ENCODE peak calls at places on chromosomes 3 and 15, in ten cellular contexts. P is HL-60; Y is IMR-90; K is stomach; V is GM23248; T is transverse colon; B is naive thymus-derived CD4-positive, alpha-beta T cell; X is MG63; N is WERI-Rb-1; I is pancreas. C is an unnamed sample. For H3K27me3, the result is how much of the 10 kb centered on the place peaks cover.

GRCh38 chr3:151085889-151086483 is 522 bp downstream of the MED12L start:
- DNase-seq in P (no peak), Y (no peak), K (no peak), V (peak), T (peak), B (peak), X (peak), N (peak), I (peak), C (no peak)

GRCh38 chr15:67740376-67740775 is 84.9 kb upstream of the SKOR1 start:
- DNase-seq in P (no peak), Y (no peak), K (no peak), V (no peak), T (no peak), B (no peak), X (no peak), N (no peak), I (no peak), C (no peak)

GRCh38 chr3:198071602-198072285 is 111.7 kb downstream of the LMLN start:
- DNase-seq in P (no peak), Y (peak), K (no peak), V (peak), T (no peak), B (peak), X (peak), N (no peak), I (no peak), C (peak)

GRCh38 chr3:148902173-148902791 is 37.2 kb downstream of the CPA3 start:
- DNase-seq in P (no peak), Y (peak), K (no peak), V (peak), T (no peak), B (no peak), X (no peak), N (no peak), I (no peak), C (peak)

GRCh38 chr3:38582316-38582715 is 67.2 kb downstream of the SCN5A start:
- DNase-seq in P (no peak), Y (no peak), K (peak), V (no peak), T (peak), B (no peak), X (no peak), N (no peak), I (no peak), C (no peak)

GRCh38 chr15:25905140-25905539 is 42.0 kb upstream of the ATP10A start:
- DNase-seq in P (no peak), Y (peak), K (no peak), V (peak), T (peak), B (no peak), X (peak), N (no peak), I (no peak), C (peak)

GRCh38 chr3:196440041-196440537 is 7.9 kb upstream of the UBXN7 start:
- DNase-seq in P (no peak), Y (peak), K (no peak), V (peak), T (no peak), B (no peak), X (peak), N (no peak), I (no peak), C (no peak)

GRCh38 chr3:129558076-129558771 is 15.2 kb downstream of the H1-8 start:
- DNase-seq in P (no peak), Y (peak), K (no peak), V (peak), T (no peak), B (no peak), X (no peak), N (no peak), I (no peak), C (no peak)

GRCh38 chr3:60636846-60637245 is 614.4 kb downstream of the FHIT start:
- DNase-seq in P (no peak), Y (peak), K (no peak), V (peak), T (no peak), B (no peak), X (peak), N (no peak), I (no peak), C (peak)

GRCh38 chr15:97084650-97085049 is 754.1 kb downstream of the NR2F2 start:
- DNase-seq in P (peak), Y (no peak), K (no peak), V (no peak), T (no peak), B (no peak), X (peak), N (no peak), I (no peak), C (no peak)

GRCh38 chr3:157046520-157046919 is 113.4 kb downstream of the CCNL1 start:
- DNase-seq in P (no peak), Y (no peak), K (no peak), V (no peak), T (no peak), B (no peak), X (no peak), N (no peak), I (no peak), C (no peak)

GRCh38 chr15:85880501-85881190 is 85.9 kb upstream of the KLHL25 start:
- DNase-seq in P (no peak), Y (no peak), K (no peak), V (no peak), T (no peak), B (no peak), X (no peak), N (no peak), I (no peak), C (no peak)
- H3K27me3 ChIP-seq in P (under half), Y (under half), K (under half), V (under half), T (under half), B (under half), X (under half), N (under half), I (under half), C (under half)

GRCh38 chr3:52679139-52679538 is 6.6 kb downstream of the PBRM1 start:
- DNase-seq in P (no peak), Y (no peak), K (no peak), V (peak), T (no peak), B (no peak), X (no peak), N (no peak), I (no peak), C (no peak)

GRCh38 chr3:52681610-52682009 is 4.1 kb downstream of the PBRM1 start:
- DNase-seq in P (no peak), Y (no peak), K (no peak), V (peak), T (no peak), B (no peak), X (no peak), N (no peak), I (no peak), C (no peak)

GRCh38 chr3:52682016-52682415 is 3.7 kb downstream of the PBRM1 start:
- DNase-seq in P (peak), Y (peak), K (no peak), V (peak), T (no peak), B (peak), X (peak), N (peak), I (no peak), C (peak)

GRCh38 chr3:52679811-52680210 is 5.9 kb downstream of the PBRM1 start:
- DNase-seq in P (no peak), Y (peak), K (no peak), V (peak), T (no peak), B (no peak), X (no peak), N (no peak), I (no peak), C (no peak)

DNA sequence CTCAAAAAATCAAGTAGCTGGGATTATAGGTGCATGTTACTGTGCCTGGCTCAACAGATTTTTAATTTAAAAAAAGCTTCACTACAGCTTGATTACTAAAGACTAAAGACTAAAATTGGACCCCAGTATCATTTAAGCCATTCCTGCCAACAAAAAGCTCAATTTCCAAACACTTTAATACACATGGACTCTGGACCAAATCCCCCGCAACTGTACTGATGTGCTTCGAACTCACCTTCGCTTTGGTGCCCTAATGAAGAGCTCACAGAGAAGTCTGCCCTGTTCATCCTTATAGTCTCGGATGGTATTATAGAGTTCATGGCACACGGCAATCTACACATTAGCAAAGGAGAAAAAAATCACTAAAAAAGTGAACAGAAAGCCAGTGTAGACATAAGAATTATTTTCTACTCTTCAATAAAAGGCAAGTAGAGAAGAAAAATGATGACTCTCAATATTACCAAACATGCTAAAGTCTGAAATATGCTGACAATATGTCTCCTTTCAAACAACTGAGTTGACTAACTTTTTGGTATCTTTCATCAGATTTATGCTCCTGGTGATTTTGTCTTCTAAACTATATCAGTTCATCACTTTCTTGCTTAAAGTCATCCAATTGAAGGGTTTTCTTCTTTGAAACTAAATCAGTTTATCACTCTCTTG is 7.3 kb downstream of the PBRM1 start:
- DNase-seq in P (no peak), Y (no peak), K (no peak), V (no peak), T (no peak), B (no peak), X (no peak), N (no peak), I (no peak), C (no peak)
- H3K4me3 ChIP-seq in P (no peak), Y (no peak), K (no peak), V (no peak), T (no peak), B (no peak), X (no peak), N (no peak), I (no peak), C (no peak)

DNA sequence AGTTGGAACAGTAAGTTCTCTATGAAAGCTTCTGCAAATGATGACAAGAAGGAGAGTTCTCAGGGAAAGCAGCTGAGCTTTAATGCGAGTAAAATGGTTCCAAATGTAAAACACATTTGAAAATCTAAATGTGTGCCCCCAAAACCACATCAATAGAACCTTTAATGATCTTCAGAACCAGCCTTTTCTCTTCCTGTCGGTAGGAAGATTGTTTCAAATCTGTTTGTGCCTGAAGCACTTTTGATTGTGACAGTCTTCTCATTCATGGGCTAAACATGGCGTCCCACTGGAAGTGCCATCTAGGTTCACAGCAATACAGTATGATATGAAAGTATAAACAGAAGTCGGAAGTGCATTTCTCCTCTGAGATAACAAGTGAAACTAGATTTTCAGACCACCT is 170.4 kb upstream of the GBE1 start:
- DNase-seq in P (no peak), Y (no peak), K (no peak), V (no peak), T (no peak), B (no peak), X (no peak), N (no peak), I (no peak), C (no peak)
- H3K27me3 ChIP-seq in P (under half), Y (under half), K (under half), V (under half), T (under half), B (under half), X (under half), N (under half), I (under half), C (under half)

GRCh38 chr15:72272997-72273352 is 621 bp upstream of the PARP6 start:
- DNase-seq in P (no peak), Y (no peak), K (no peak), V (no peak), T (no peak), B (no peak), X (no peak), N (no peak), I (no peak), C (no peak)

GRCh38 chr15:72271221-72271620 is 1.1 kb downstream of the PARP6 start:
- DNase-seq in P (no peak), Y (no peak), K (no peak), V (no peak), T (no peak), B (no peak), X (no peak), N (no peak), I (no peak), C (no peak)

GRCh38 chr15:72272213-72272996 is at the start of gene PARP6:
- DNase-seq in P (peak), Y (peak), K (peak), V (peak), T (peak), B (peak), X (peak), N (peak), I (peak), C (no peak)

GRCh38 chr15:72269739-72270138 is 2.6 kb downstream of the PARP6 start:
- DNase-seq in P (no peak), Y (no peak), K (no peak), V (no peak), T (no peak), B (no peak), X (no peak), N (no peak), I (no peak), C (no peak)

DNA sequence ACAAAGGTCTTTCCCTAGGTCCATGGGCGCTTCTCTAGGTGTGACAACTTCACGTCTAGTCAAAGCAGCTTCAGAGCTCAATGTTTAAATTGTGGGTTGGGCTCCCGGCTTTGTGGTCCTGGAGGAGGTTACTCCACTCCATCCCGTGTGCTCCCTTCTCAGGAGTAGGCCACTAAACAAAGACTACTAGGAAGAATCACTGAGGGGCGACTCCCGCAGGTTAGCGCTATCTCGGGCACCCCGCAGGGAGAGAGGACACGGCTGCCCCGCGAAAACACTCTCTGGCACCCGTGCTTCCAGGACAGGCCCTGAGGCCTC is 500 bp downstream of the PARP6 start:
- DNase-seq in P (no peak), Y (peak), K (no peak), V (peak), T (no peak), B (no peak), X (peak), N (peak), I (no peak), C (no peak)
- H3K4me3 ChIP-seq in P (peak), Y (peak), K (peak), V (peak), T (peak), B (peak), X (peak), N (peak), I (peak), C (no peak)

GRCh38 chr15:61228025-61228901 is 839 bp downstream of the RORA start:
- DNase-seq in P (no peak), Y (peak), K (no peak), V (peak), T (no peak), B (no peak), X (peak), N (peak), I (no peak), C (peak)
- H3K27me3 ChIP-seq in P (under half), Y (under half), K (under half), V (under half), T (under half), B (under half), X (under half), N (under half), I (under half), C (under half)

DNA sequence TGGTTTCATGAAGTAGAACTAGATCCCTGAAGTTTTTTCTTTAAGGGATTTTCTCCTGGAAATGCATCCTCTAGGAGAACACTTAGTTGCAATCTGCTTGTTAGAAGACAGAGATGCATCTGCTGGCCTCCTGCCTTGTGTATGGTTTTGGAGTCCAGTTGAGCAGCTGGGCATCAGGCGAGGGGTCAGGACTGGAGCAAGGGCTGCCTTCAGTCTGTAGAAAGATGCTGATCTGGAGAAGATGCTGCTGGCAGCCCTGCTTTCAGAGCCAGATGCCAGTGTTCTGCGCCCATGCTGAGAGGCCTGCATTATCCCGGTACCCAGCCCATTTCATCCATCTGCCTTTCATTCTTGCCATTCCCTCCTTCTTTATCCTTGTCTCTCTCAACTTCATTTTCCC is 77.4 kb downstream of the CHCHD6 start:
- DNase-seq in P (no peak), Y (no peak), K (no peak), V (peak), T (no peak), B (no peak), X (peak), N (no peak), I (no peak), C (no peak)
- H3K4me3 ChIP-seq in P (no peak), Y (no peak), K (no peak), V (peak), T (no peak), B (no peak), X (no peak), N (no peak), I (no peak), C (no peak)

DNA sequence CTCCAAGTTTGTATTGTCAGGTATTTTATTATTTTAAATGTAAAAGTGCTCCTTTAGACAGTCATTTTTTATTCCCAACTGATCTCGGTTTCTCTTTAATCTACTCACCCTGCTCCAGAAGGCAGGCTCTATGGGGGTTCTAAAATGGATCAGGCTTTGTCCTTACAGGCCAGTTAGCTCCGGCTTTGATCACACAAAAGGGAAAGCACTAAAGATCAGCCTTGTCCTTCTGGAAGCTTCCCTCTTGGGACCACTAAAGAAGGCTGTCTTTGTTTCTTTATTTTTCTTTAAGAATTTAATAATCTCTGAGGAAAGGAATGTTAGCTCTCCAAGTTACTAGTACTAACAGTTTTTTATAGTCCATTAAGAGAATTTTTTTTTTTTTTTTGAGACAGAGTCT is 560.5 kb upstream of the ZNF717 start:
- DNase-seq in P (no peak), Y (no peak), K (no peak), V (no peak), T (no peak), B (no peak), X (no peak), N (peak), I (no peak), C (no peak)
- H3K27me3 ChIP-seq in P (under half), Y (under half), K (under half), V (under half), T (under half), B (under half), X (under half), N (under half), I (under half), C (under half)

GRCh38 chr3:32869513-32870047 is 51.8 kb downstream of the TRIM71 start:
- DNase-seq in P (no peak), Y (no peak), K (no peak), V (no peak), T (no peak), B (no peak), X (no peak), N (no peak), I (no peak), C (no peak)
- H3K4me3 ChIP-seq in P (no peak), Y (no peak), K (no peak), V (no peak), T (no peak), B (no peak), X (no peak), N (no peak), I (no peak), C (no peak)